ENCODE peak calls at places on chromosomes 4 and X, in ten cellular contexts. One of them, this sample, is unnamed.

GRCh38 chr4:110198472-110199419 is at the start of gene ELOVL6:
- DNase-seq in naive thymus-derived CD8-positive, alpha-beta T cell: no peak
- DNase-seq in frontal cortex: peak; percentile 53
- DNase-seq in ELF-1: peak; percentile 98
- DNase-seq in stimulated activated CD4-positive, alpha-beta T cell treated with anti-CD3 and anti-CD28 coated beads, Interleukin-12 subunit alpha, Interleukin-12 subunit beta, amount 100 ng/mL, for 24 hours: peak; percentile 5
- DNase-seq in LHCN-M2: peak; percentile 86
- DNase-seq in lung: peak; percentile 46
- DNase-seq in upper lobe of right lung: peak; percentile 77
- DNase-seq in sigmoid colon: peak; percentile 79
- DNase-seq in anterior cingulate cortex: peak; percentile 83
- DNase-seq in this sample: peak; percentile 81

GRCh38 chr4:10204401-10205058 is 87.9 kb upstream of the WDR1 start:
- DNase-seq in naive thymus-derived CD8-positive, alpha-beta T cell: no peak
- DNase-seq in frontal cortex: no peak
- DNase-seq in ELF-1: no peak
- DNase-seq in stimulated activated CD4-positive, alpha-beta T cell treated with anti-CD3 and anti-CD28 coated beads, Interleukin-12 subunit alpha, Interleukin-12 subunit beta, amount 100 ng/mL, for 24 hours: no peak
- DNase-seq in LHCN-M2: peak; percentile 32
- DNase-seq in lung: peak; percentile 14
- DNase-seq in upper lobe of right lung: no peak
- DNase-seq in sigmoid colon: no peak
- DNase-seq in anterior cingulate cortex: no peak
- DNase-seq in this sample: no peak

GRCh38 chrX:145673851-145674250 is 143.8 kb upstream of the SLITRK2 start:
- DNase-seq in naive thymus-derived CD8-positive, alpha-beta T cell: no peak
- DNase-seq in frontal cortex: no peak
- DNase-seq in ELF-1: no peak
- DNase-seq in stimulated activated CD4-positive, alpha-beta T cell treated with anti-CD3 and anti-CD28 coated beads, Interleukin-12 subunit alpha, Interleukin-12 subunit beta, amount 100 ng/mL, for 24 hours: no peak
- DNase-seq in LHCN-M2: no peak
- DNase-seq in lung: no peak
- DNase-seq in upper lobe of right lung: no peak
- DNase-seq in sigmoid colon: no peak
- DNase-seq in anterior cingulate cortex: peak; percentile 0
- DNase-seq in this sample: peak; percentile 0

GRCh38 chrX:68830486-68831404 is 1.9 kb downstream of the EFNB1 start:
- DNase-seq in naive thymus-derived CD8-positive, alpha-beta T cell: no peak
- DNase-seq in frontal cortex: no peak
- DNase-seq in ELF-1: peak; percentile 18
- DNase-seq in stimulated activated CD4-positive, alpha-beta T cell treated with anti-CD3 and anti-CD28 coated beads, Interleukin-12 subunit alpha, Interleukin-12 subunit beta, amount 100 ng/mL, for 24 hours: no peak
- DNase-seq in LHCN-M2: no peak
- DNase-seq in lung: peak; percentile 26
- DNase-seq in upper lobe of right lung: no peak
- DNase-seq in sigmoid colon: peak; percentile 61
- DNase-seq in anterior cingulate cortex: no peak
- DNase-seq in this sample: no peak

GRCh38 chrX:141760761-141761160 is 62.2 kb upstream of the SPANXD start:
- DNase-seq in naive thymus-derived CD8-positive, alpha-beta T cell: no peak
- DNase-seq in frontal cortex: no peak
- DNase-seq in ELF-1: no peak
- DNase-seq in stimulated activated CD4-positive, alpha-beta T cell treated with anti-CD3 and anti-CD28 coated beads, Interleukin-12 subunit alpha, Interleukin-12 subunit beta, amount 100 ng/mL, for 24 hours: no peak
- DNase-seq in LHCN-M2: peak; percentile 88
- DNase-seq in lung: no peak
- DNase-seq in upper lobe of right lung: no peak
- DNase-seq in sigmoid colon: no peak
- DNase-seq in anterior cingulate cortex: no peak
- DNase-seq in this sample: no peak

GRCh38 chrX:11427082-11428033 is 134.1 kb downstream of the AMELX start:
- DNase-seq in naive thymus-derived CD8-positive, alpha-beta T cell: no peak
- DNase-seq in frontal cortex: no peak
- DNase-seq in ELF-1: peak; percentile 39
- DNase-seq in stimulated activated CD4-positive, alpha-beta T cell treated with anti-CD3 and anti-CD28 coated beads, Interleukin-12 subunit alpha, Interleukin-12 subunit beta, amount 100 ng/mL, for 24 hours: no peak
- DNase-seq in LHCN-M2: peak; percentile 40
- DNase-seq in lung: no peak
- DNase-seq in upper lobe of right lung: peak; percentile 74
- DNase-seq in sigmoid colon: peak; percentile 82
- DNase-seq in anterior cingulate cortex: peak; percentile 3
- DNase-seq in this sample: no peak

GRCh38 chrX:121987163-121987562 is 939.8 kb downstream of the GLUD2 start:
- DNase-seq in naive thymus-derived CD8-positive, alpha-beta T cell: no peak
- DNase-seq in frontal cortex: no peak
- DNase-seq in ELF-1: no peak
- DNase-seq in stimulated activated CD4-positive, alpha-beta T cell treated with anti-CD3 and anti-CD28 coated beads, Interleukin-12 subunit alpha, Interleukin-12 subunit beta, amount 100 ng/mL, for 24 hours: no peak
- DNase-seq in LHCN-M2: no peak
- DNase-seq in lung: no peak
- DNase-seq in upper lobe of right lung: no peak
- DNase-seq in sigmoid colon: no peak
- DNase-seq in anterior cingulate cortex: no peak
- DNase-seq in this sample: no peak

GRCh38 chr4:15232725-15233597 is 194.9 kb upstream of the C1QTNF7 start:
- DNase-seq in naive thymus-derived CD8-positive, alpha-beta T cell: no peak
- DNase-seq in frontal cortex: no peak
- DNase-seq in ELF-1: no peak
- DNase-seq in stimulated activated CD4-positive, alpha-beta T cell treated with anti-CD3 and anti-CD28 coated beads, Interleukin-12 subunit alpha, Interleukin-12 subunit beta, amount 100 ng/mL, for 24 hours: no peak
- DNase-seq in LHCN-M2: peak; percentile 54
- DNase-seq in lung: no peak
- DNase-seq in upper lobe of right lung: no peak
- DNase-seq in sigmoid colon: no peak
- DNase-seq in anterior cingulate cortex: peak; percentile 21
- DNase-seq in this sample: peak; percentile 32

GRCh38 chr4:25799522-25799921 is 63.3 kb downstream of the SEL1L3 start:
- DNase-seq in naive thymus-derived CD8-positive, alpha-beta T cell: no peak
- DNase-seq in frontal cortex: no peak
- DNase-seq in ELF-1: no peak
- DNase-seq in stimulated activated CD4-positive, alpha-beta T cell treated with anti-CD3 and anti-CD28 coated beads, Interleukin-12 subunit alpha, Interleukin-12 subunit beta, amount 100 ng/mL, for 24 hours: no peak
- DNase-seq in LHCN-M2: no peak
- DNase-seq in lung: no peak
- DNase-seq in upper lobe of right lung: no peak
- DNase-seq in sigmoid colon: no peak
- DNase-seq in anterior cingulate cortex: no peak
- DNase-seq in this sample: no peak

GRCh38 chrX:106484233-106484632 is 127.5 kb upstream of the RADX start:
- DNase-seq in naive thymus-derived CD8-positive, alpha-beta T cell: no peak
- DNase-seq in frontal cortex: no peak
- DNase-seq in ELF-1: no peak
- DNase-seq in stimulated activated CD4-positive, alpha-beta T cell treated with anti-CD3 and anti-CD28 coated beads, Interleukin-12 subunit alpha, Interleukin-12 subunit beta, amount 100 ng/mL, for 24 hours: no peak
- DNase-seq in LHCN-M2: no peak
- DNase-seq in lung: no peak
- DNase-seq in upper lobe of right lung: no peak
- DNase-seq in sigmoid colon: no peak
- DNase-seq in anterior cingulate cortex: no peak
- DNase-seq in this sample: no peak

GRCh38 chr4:57220734-57221133 is 110.5 kb upstream of the IGFBP7 start:
- DNase-seq in naive thymus-derived CD8-positive, alpha-beta T cell: no peak
- DNase-seq in frontal cortex: no peak
- DNase-seq in ELF-1: peak; percentile 40
- DNase-seq in stimulated activated CD4-positive, alpha-beta T cell treated with anti-CD3 and anti-CD28 coated beads, Interleukin-12 subunit alpha, Interleukin-12 subunit beta, amount 100 ng/mL, for 24 hours: no peak
- DNase-seq in LHCN-M2: no peak
- DNase-seq in lung: no peak
- DNase-seq in upper lobe of right lung: no peak
- DNase-seq in sigmoid colon: no peak
- DNase-seq in anterior cingulate cortex: no peak
- DNase-seq in this sample: no peak

GRCh38 chrX:31590581-31591113 is 518.8 kb upstream of the FTHL17 start:
- DNase-seq in naive thymus-derived CD8-positive, alpha-beta T cell: no peak
- DNase-seq in frontal cortex: no peak
- DNase-seq in ELF-1: no peak
- DNase-seq in stimulated activated CD4-positive, alpha-beta T cell treated with anti-CD3 and anti-CD28 coated beads, Interleukin-12 subunit alpha, Interleukin-12 subunit beta, amount 100 ng/mL, for 24 hours: no peak
- DNase-seq in LHCN-M2: peak; percentile 62
- DNase-seq in lung: no peak
- DNase-seq in upper lobe of right lung: no peak
- DNase-seq in sigmoid colon: no peak
- DNase-seq in anterior cingulate cortex: no peak
- DNase-seq in this sample: no peak

GRCh38 chr4:3010577-3010976 is 47.2 kb downstream of the GRK4 start:
- DNase-seq in naive thymus-derived CD8-positive, alpha-beta T cell: no peak
- DNase-seq in frontal cortex: no peak
- DNase-seq in ELF-1: no peak
- DNase-seq in stimulated activated CD4-positive, alpha-beta T cell treated with anti-CD3 and anti-CD28 coated beads, Interleukin-12 subunit alpha, Interleukin-12 subunit beta, amount 100 ng/mL, for 24 hours: no peak
- DNase-seq in LHCN-M2: peak; percentile 3
- DNase-seq in lung: no peak
- DNase-seq in upper lobe of right lung: no peak
- DNase-seq in sigmoid colon: no peak
- DNase-seq in anterior cingulate cortex: no peak
- DNase-seq in this sample: no peak

GRCh38 chrX:78517124-78517523 is 142.0 kb downstream of the RTL3 start:
- DNase-seq in naive thymus-derived CD8-positive, alpha-beta T cell: no peak
- DNase-seq in frontal cortex: no peak
- DNase-seq in ELF-1: no peak
- DNase-seq in stimulated activated CD4-positive, alpha-beta T cell treated with anti-CD3 and anti-CD28 coated beads, Interleukin-12 subunit alpha, Interleukin-12 subunit beta, amount 100 ng/mL, for 24 hours: peak; percentile 12
- DNase-seq in LHCN-M2: no peak
- DNase-seq in lung: no peak
- DNase-seq in upper lobe of right lung: no peak
- DNase-seq in sigmoid colon: no peak
- DNase-seq in anterior cingulate cortex: no peak
- DNase-seq in this sample: no peak

GRCh38 chrX:28058906-28059305 is 77.7 kb upstream of the DCAF8L1 start:
- DNase-seq in naive thymus-derived CD8-positive, alpha-beta T cell: no peak
- DNase-seq in frontal cortex: no peak
- DNase-seq in ELF-1: no peak
- DNase-seq in stimulated activated CD4-positive, alpha-beta T cell treated with anti-CD3 and anti-CD28 coated beads, Interleukin-12 subunit alpha, Interleukin-12 subunit beta, amount 100 ng/mL, for 24 hours: no peak
- DNase-seq in LHCN-M2: no peak
- DNase-seq in lung: no peak
- DNase-seq in upper lobe of right lung: no peak
- DNase-seq in sigmoid colon: no peak
- DNase-seq in anterior cingulate cortex: no peak
- DNase-seq in this sample: no peak

GRCh38 chr4:157803441-157804168 is 369.2 kb downstream of the GASK1B start:
- DNase-seq in naive thymus-derived CD8-positive, alpha-beta T cell: no peak
- DNase-seq in frontal cortex: no peak
- DNase-seq in ELF-1: no peak
- DNase-seq in stimulated activated CD4-positive, alpha-beta T cell treated with anti-CD3 and anti-CD28 coated beads, Interleukin-12 subunit alpha, Interleukin-12 subunit beta, amount 100 ng/mL, for 24 hours: no peak
- DNase-seq in LHCN-M2: no peak
- DNase-seq in lung: no peak
- DNase-seq in upper lobe of right lung: no peak
- DNase-seq in sigmoid colon: no peak
- DNase-seq in anterior cingulate cortex: no peak
- DNase-seq in this sample: no peak

GRCh38 chrX:19658030-19658429 is 142.7 kb upstream of the MAP3K15 start:
- DNase-seq in naive thymus-derived CD8-positive, alpha-beta T cell: no peak
- DNase-seq in frontal cortex: no peak
- DNase-seq in ELF-1: no peak
- DNase-seq in stimulated activated CD4-positive, alpha-beta T cell treated with anti-CD3 and anti-CD28 coated beads, Interleukin-12 subunit alpha, Interleukin-12 subunit beta, amount 100 ng/mL, for 24 hours: no peak
- DNase-seq in LHCN-M2: peak; percentile 19
- DNase-seq in lung: no peak
- DNase-seq in upper lobe of right lung: no peak
- DNase-seq in sigmoid colon: no peak
- DNase-seq in anterior cingulate cortex: no peak
- DNase-seq in this sample: no peak

GRCh38 chr4:168711197-168712120 is 214.6 kb downstream of the PALLD start:
- DNase-seq in naive thymus-derived CD8-positive, alpha-beta T cell: no peak
- DNase-seq in frontal cortex: no peak
- DNase-seq in ELF-1: no peak
- DNase-seq in stimulated activated CD4-positive, alpha-beta T cell treated with anti-CD3 and anti-CD28 coated beads, Interleukin-12 subunit alpha, Interleukin-12 subunit beta, amount 100 ng/mL, for 24 hours: no peak
- DNase-seq in LHCN-M2: peak; percentile 96
- DNase-seq in lung: no peak
- DNase-seq in upper lobe of right lung: no peak
- DNase-seq in sigmoid colon: peak; percentile 89
- DNase-seq in anterior cingulate cortex: no peak
- DNase-seq in this sample: no peak

GRCh38 chr4:113434247-113434587 is 327.3 kb downstream of the CAMK2D start:
- DNase-seq in naive thymus-derived CD8-positive, alpha-beta T cell: no peak
- DNase-seq in frontal cortex: no peak
- DNase-seq in ELF-1: no peak
- DNase-seq in stimulated activated CD4-positive, alpha-beta T cell treated with anti-CD3 and anti-CD28 coated beads, Interleukin-12 subunit alpha, Interleukin-12 subunit beta, amount 100 ng/mL, for 24 hours: no peak
- DNase-seq in LHCN-M2: no peak
- DNase-seq in lung: no peak
- DNase-seq in upper lobe of right lung: no peak
- DNase-seq in sigmoid colon: no peak
- DNase-seq in anterior cingulate cortex: no peak
- DNase-seq in this sample: no peak

GRCh38 chrX:123797543-123798447 is 62.1 kb upstream of the XIAP start:
- DNase-seq in naive thymus-derived CD8-positive, alpha-beta T cell: no peak
- DNase-seq in frontal cortex: no peak
- DNase-seq in ELF-1: no peak
- DNase-seq in stimulated activated CD4-positive, alpha-beta T cell treated with anti-CD3 and anti-CD28 coated beads, Interleukin-12 subunit alpha, Interleukin-12 subunit beta, amount 100 ng/mL, for 24 hours: no peak
- DNase-seq in LHCN-M2: peak; percentile 49
- DNase-seq in lung: no peak
- DNase-seq in upper lobe of right lung: no peak
- DNase-seq in sigmoid colon: no peak
- DNase-seq in anterior cingulate cortex: no peak
- DNase-seq in this sample: no peak

GRCh38 chrX:144006811-144007210 is 122.9 kb downstream of the UBE2NL start:
- DNase-seq in naive thymus-derived CD8-positive, alpha-beta T cell: no peak
- DNase-seq in frontal cortex: no peak
- DNase-seq in ELF-1: no peak
- DNase-seq in stimulated activated CD4-positive, alpha-beta T cell treated with anti-CD3 and anti-CD28 coated beads, Interleukin-12 subunit alpha, Interleukin-12 subunit beta, amount 100 ng/mL, for 24 hours: no peak
- DNase-seq in LHCN-M2: peak; percentile 66
- DNase-seq in lung: no peak
- DNase-seq in upper lobe of right lung: no peak
- DNase-seq in sigmoid colon: no peak
- DNase-seq in anterior cingulate cortex: no peak
- DNase-seq in this sample: no peak

GRCh38 chr4:152735302-152735917 is 44.1 kb downstream of the TIGD4 start:
- DNase-seq in naive thymus-derived CD8-positive, alpha-beta T cell: no peak
- DNase-seq in frontal cortex: no peak
- DNase-seq in ELF-1: no peak
- DNase-seq in stimulated activated CD4-positive, alpha-beta T cell treated with anti-CD3 and anti-CD28 coated beads, Interleukin-12 subunit alpha, Interleukin-12 subunit beta, amount 100 ng/mL, for 24 hours: no peak
- DNase-seq in LHCN-M2: peak; percentile 15
- DNase-seq in lung: no peak
- DNase-seq in upper lobe of right lung: no peak
- DNase-seq in sigmoid colon: no peak
- DNase-seq in anterior cingulate cortex: no peak
- DNase-seq in this sample: no peak

GRCh38 chr4:46073778-46074177 is 50.1 kb downstream of the GABRG1 start:
- DNase-seq in naive thymus-derived CD8-positive, alpha-beta T cell: no peak
- DNase-seq in frontal cortex: no peak
- DNase-seq in ELF-1: no peak
- DNase-seq in stimulated activated CD4-positive, alpha-beta T cell treated with anti-CD3 and anti-CD28 coated beads, Interleukin-12 subunit alpha, Interleukin-12 subunit beta, amount 100 ng/mL, for 24 hours: no peak
- DNase-seq in LHCN-M2: no peak
- DNase-seq in lung: no peak
- DNase-seq in upper lobe of right lung: no peak
- DNase-seq in sigmoid colon: no peak
- DNase-seq in anterior cingulate cortex: no peak
- DNase-seq in this sample: no peak

GRCh38 chrX:120999413-120999812 is 13.9 kb upstream of the CT47A1 start:
- DNase-seq in naive thymus-derived CD8-positive, alpha-beta T cell: no peak
- DNase-seq in frontal cortex: no peak
- DNase-seq in ELF-1: no peak
- DNase-seq in stimulated activated CD4-positive, alpha-beta T cell treated with anti-CD3 and anti-CD28 coated beads, Interleukin-12 subunit alpha, Interleukin-12 subunit beta, amount 100 ng/mL, for 24 hours: no peak
- DNase-seq in LHCN-M2: no peak
- DNase-seq in lung: no peak
- DNase-seq in upper lobe of right lung: no peak
- DNase-seq in sigmoid colon: no peak
- DNase-seq in anterior cingulate cortex: no peak
- DNase-seq in this sample: no peak

GRCh38 chr4:53777244-53777984 is 186.1 kb upstream of the LNX1 start:
- DNase-seq in naive thymus-derived CD8-positive, alpha-beta T cell: no peak
- DNase-seq in frontal cortex: no peak
- DNase-seq in ELF-1: no peak
- DNase-seq in stimulated activated CD4-positive, alpha-beta T cell treated with anti-CD3 and anti-CD28 coated beads, Interleukin-12 subunit alpha, Interleukin-12 subunit beta, amount 100 ng/mL, for 24 hours: no peak
- DNase-seq in LHCN-M2: peak; percentile 55
- DNase-seq in lung: no peak
- DNase-seq in upper lobe of right lung: no peak
- DNase-seq in sigmoid colon: no peak
- DNase-seq in anterior cingulate cortex: no peak
- DNase-seq in this sample: no peak

GRCh38 chr4:159429693-159430035 is 326.8 kb downstream of the RAPGEF2 start:
- DNase-seq in naive thymus-derived CD8-positive, alpha-beta T cell: no peak
- DNase-seq in frontal cortex: no peak
- DNase-seq in ELF-1: no peak
- DNase-seq in stimulated activated CD4-positive, alpha-beta T cell treated with anti-CD3 and anti-CD28 coated beads, Interleukin-12 subunit alpha, Interleukin-12 subunit beta, amount 100 ng/mL, for 24 hours: no peak
- DNase-seq in LHCN-M2: no peak
- DNase-seq in lung: no peak
- DNase-seq in upper lobe of right lung: no peak
- DNase-seq in sigmoid colon: no peak
- DNase-seq in anterior cingulate cortex: no peak
- DNase-seq in this sample: no peak

GRCh38 chr4:181008164-181008563 is 1235.0 kb upstream of the TENM3 start:
- DNase-seq in naive thymus-derived CD8-positive, alpha-beta T cell: no peak
- DNase-seq in frontal cortex: no peak
- DNase-seq in ELF-1: no peak
- DNase-seq in stimulated activated CD4-positive, alpha-beta T cell treated with anti-CD3 and anti-CD28 coated beads, Interleukin-12 subunit alpha, Interleukin-12 subunit beta, amount 100 ng/mL, for 24 hours: no peak
- DNase-seq in LHCN-M2: no peak
- DNase-seq in lung: no peak
- DNase-seq in upper lobe of right lung: no peak
- DNase-seq in sigmoid colon: no peak
- DNase-seq in anterior cingulate cortex: no peak
- DNase-seq in this sample: no peak

GRCh38 chr4:80255374-80256095 is 10.9 kb upstream of the FGF5 start:
- DNase-seq in naive thymus-derived CD8-positive, alpha-beta T cell: no peak
- DNase-seq in frontal cortex: no peak
- DNase-seq in ELF-1: no peak
- DNase-seq in stimulated activated CD4-positive, alpha-beta T cell treated with anti-CD3 and anti-CD28 coated beads, Interleukin-12 subunit alpha, Interleukin-12 subunit beta, amount 100 ng/mL, for 24 hours: no peak
- DNase-seq in LHCN-M2: peak; percentile 68
- DNase-seq in lung: no peak
- DNase-seq in upper lobe of right lung: no peak
- DNase-seq in sigmoid colon: no peak
- DNase-seq in anterior cingulate cortex: no peak
- DNase-seq in this sample: no peak